ENCODE peak calls at places on chromosomes 2 and 18, in four cellular contexts. A is B cell, Q is NCI-H1417, R is EL. V is an unnamed sample.

GRCh38 chr2:184463102-184463865 is 135.0 kb upstream of the ZNF804A start:
- DNase-seq in A (no peak), R (no peak), Q (no peak), V (peak)

GRCh38 chr2:70985956-70986355 is 7.5 kb downstream of the ANKRD53 start:
- DNase-seq in A (no peak), R (no peak), Q (no peak), V (no peak)

GRCh38 chr2:47636596-47636995 is 146.3 kb upstream of the MSH6 start:
- DNase-seq in Q (no peak), R (no peak), A (no peak), V (no peak)

GRCh38 chr18:62766266-62766665 is 50.9 kb downstream of the PHLPP1 start:
- DNase-seq in Q (no peak), R (no peak), A (no peak), V (peak)

GRCh38 chr2:73832905-73833304 is 4.1 kb downstream of the STAMBP start:
- DNase-seq in R (no peak), Q (no peak), A (no peak), V (peak)

GRCh38 chr2:29583104-29583503 is 338.3 kb downstream of the ALK start:
- DNase-seq in A (no peak), R (peak), Q (no peak), V (no peak)

GRCh38 chr18:54558609-54559585 is 32.1 kb upstream of the DYNAP start:
- DNase-seq in R (peak), A (no peak), Q (peak), V (peak)

GRCh38 chr2:21819475-21819874 is 695.7 kb downstream of the TDRD15 start:
- DNase-seq in R (peak), Q (no peak), A (no peak), V (no peak)

GRCh38 chr2:169573160-169573973 is at the start of gene FASTKD1:
- DNase-seq in Q (peak), A (peak), R (peak), V (peak)

GRCh38 chr2:151051584-151052220 is 210.0 kb downstream of the RBM43 start:
- DNase-seq in A (peak), R (peak), Q (peak), V (peak)

GRCh38 chr2:196875414-196875813 is 51.1 kb downstream of the PGAP1 start:
- DNase-seq in R (no peak), A (no peak), Q (no peak), V (no peak)